ENCODE peak calls at places on chromosomes 13 and 19, in six cellular contexts. X, S, C, D, E and N are unnamed samples. For H3K9me3 and H3K27me3, the result is how much of the 10 kb centered on the place peaks cover.

GRCh38 chr19:30155529-30156200 is 213.6 kb downstream of the URI1 start:
- DNase-seq in C (no peak), S (no peak), X (no peak), E (no peak), D (no peak), N (no peak)

GRCh38 chr19:32316034-32316433 is 29.4 kb upstream of the ZNF507 start:
- DNase-seq in E (no peak), D (peak), S (no peak), C (no peak), X (no peak), N (no peak)

GRCh38 chr19:47699360-47699917 is 13.8 kb upstream of the EHD2 start:
- DNase-seq in S (peak), X (no peak), E (no peak), C (no peak), D (peak), N (peak)

GRCh38 chr13:20049558-20050473 is 91.3 kb downstream of the ZMYM2 start:
- DNase-seq in S (no peak), D (no peak), X (no peak), C (no peak), E (no peak), N (no peak)

GRCh38 chr13:37076818-37077217 is 17.3 kb upstream of the SUPT20H start:
- DNase-seq in X (no peak), D (no peak), S (no peak), C (no peak), E (no peak), N (no peak)

GRCh38 chr13:106390360-106390759 is 145.1 kb downstream of the EFNB2 start:
- DNase-seq in C (no peak), D (no peak), E (no peak), X (no peak), S (peak), N (no peak)

GRCh38 chr19:46783670-46784069 is 4.7 kb downstream of the SLC1A5 start:
- DNase-seq in S (no peak), E (no peak), D (no peak), C (no peak), X (no peak), N (no peak)

GRCh38 chr13:64993514-64994164 is 2236.5 kb downstream of the PCDH9 start:
- DNase-seq in C (no peak), E (no peak), X (no peak), S (no peak), D (no peak), N (no peak)

GRCh38 chr13:101202590-101202989 is 213.7 kb downstream of the NALCN start:
- DNase-seq in D (no peak), X (no peak), C (no peak), E (no peak), S (no peak), N (no peak)

GRCh38 chr19:45717983-45718650 is 12.6 kb downstream of the FBXO46 start:
- DNase-seq in X (no peak), S (peak), D (peak), E (peak), C (no peak), N (no peak)

GRCh38 chr13:107025991-107026390 is 458.1 kb upstream of the ARGLU1 start:
- DNase-seq in S (peak), E (peak), C (peak), D (peak), X (peak), N (peak)

DNA sequence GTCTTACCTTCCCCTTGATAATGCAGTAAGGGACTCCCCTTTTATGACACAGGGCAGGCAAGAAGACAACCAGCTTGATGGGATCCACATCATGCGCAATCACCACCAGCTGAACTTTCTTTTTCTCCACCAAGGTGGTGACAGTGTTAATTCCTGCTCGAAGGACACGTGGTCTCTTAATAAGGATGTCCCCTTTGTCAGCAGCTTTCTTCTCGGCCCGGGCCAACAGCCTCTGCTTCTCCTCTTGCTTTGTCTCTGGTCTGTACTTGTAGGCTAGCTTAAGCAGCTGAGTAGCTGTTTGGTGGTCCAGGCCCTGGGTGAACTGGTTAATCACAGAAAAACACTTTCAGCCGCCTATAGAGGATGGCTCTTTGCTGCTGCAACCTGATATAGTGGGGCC is 8.0 kb downstream of the ZNF431 start:
- DNase-seq in X (no peak), E (no peak), C (no peak), S (no peak), D (no peak), N (no peak)
- H3K9me3 ChIP-seq in X (under half), E (under half), C (under half), S (under half), D (under half), N (under half)

GRCh38 chr19:33770107-33770506 is 26.6 kb upstream of the KCTD15 start:
- DNase-seq in C (no peak), E (no peak), X (no peak), S (no peak), D (no peak), N (no peak)
- H3K27me3 ChIP-seq in C (under half), E (under half), X (under half), S (under half), D (under half), N (under half)

GRCh38 chr13:41148421-41149283 is 16.1 kb upstream of the KBTBD6 start:
- DNase-seq in C (no peak), X (no peak), E (no peak), S (no peak), D (no peak), N (no peak)
- H3K9me3 ChIP-seq in C (under half), X (under half), E (under half), S (under half), D (under half), N (under half)

DNA sequence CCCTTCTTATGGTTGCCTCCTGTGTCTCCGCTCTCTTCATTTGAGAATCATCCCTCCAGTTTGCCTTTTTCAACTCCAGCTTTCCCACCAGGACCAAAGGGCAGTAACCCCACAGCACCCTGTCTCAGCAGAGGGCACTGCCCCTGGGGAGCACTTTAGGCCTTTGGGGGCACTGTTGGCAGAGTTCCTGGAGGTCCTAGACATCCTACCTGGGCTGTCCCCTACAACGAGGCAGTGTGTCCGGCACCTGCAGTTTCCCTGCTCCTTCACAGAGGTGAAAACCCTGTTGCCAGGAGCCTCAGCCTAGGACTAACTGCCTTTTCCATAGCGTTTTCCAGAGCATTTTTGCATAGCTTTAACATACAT is 234.8 kb downstream of the TEX29 start:
- DNase-seq in D (no peak), E (no peak), C (no peak), X (no peak), S (no peak), N (no peak)
- H3K27me3 ChIP-seq in D (under half), E (under half), C (under half), X (under half), S (under half), N (under half)

GRCh38 chr19:54607782-54608150 is 14.3 kb downstream of the LILRA1 start:
- DNase-seq in S (no peak), X (no peak), C (no peak), D (no peak), E (no peak), N (no peak)

GRCh38 chr19:54608792-54609191 is 15.4 kb downstream of the LILRA1 start:
- DNase-seq in D (no peak), C (no peak), E (no peak), X (no peak), S (no peak), N (no peak)

GRCh38 chr19:54606891-54607781 is 13.7 kb downstream of the LILRA1 start:
- DNase-seq in E (peak), C (no peak), D (no peak), X (no peak), S (no peak), N (no peak)

GRCh38 chr19:54608205-54608604 is 14.8 kb downstream of the LILRA1 start:
- DNase-seq in S (no peak), D (no peak), C (no peak), E (no peak), X (no peak), N (no peak)

DNA sequence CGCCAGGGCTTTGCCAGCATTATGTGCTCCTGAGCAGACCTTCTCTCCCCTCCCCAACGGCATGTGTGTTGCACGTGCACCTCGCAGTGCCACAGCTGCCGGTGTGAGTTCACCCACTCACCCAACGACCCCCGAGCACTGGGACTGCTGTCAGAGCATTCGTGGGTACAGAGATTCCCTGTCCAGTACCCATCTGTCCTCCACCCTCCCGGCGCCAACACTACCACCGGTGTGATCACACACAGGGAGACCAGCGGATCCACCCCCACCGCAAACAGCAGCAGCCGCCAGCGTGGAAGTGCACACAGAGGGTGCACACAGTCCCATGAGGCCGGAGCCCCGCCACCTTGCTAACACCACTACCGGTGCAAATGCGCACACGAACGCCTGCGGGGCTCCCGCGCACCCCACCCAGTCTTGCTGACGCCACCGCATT is 15.9 kb downstream of the LILRA1 start:
- DNase-seq in C (no peak), D (no peak), X (no peak), E (no peak), S (no peak), N (no peak)
- H3K9me3 ChIP-seq in C (under half), D (under half), X (under half), E (under half), S (under half), N (under half)

GRCh38 chr13:90683711-90684131 is 663.8 kb upstream of the MIR17HG start:
- DNase-seq in E (no peak), D (no peak), S (no peak), C (no peak), X (peak), N (no peak)
- H3K27me3 ChIP-seq in E (under half), D (under half), S (under half), C (under half), X (under half), N (under half)

GRCh38 chr19:37059142-37059541 is 19.1 kb upstream of the ZNF420 start:
- DNase-seq in S (no peak), E (no peak), D (no peak), X (no peak), C (no peak), N (no peak)
- H3K9me3 ChIP-seq in S (under half), E (under half), D (under half), X (under half), C (under half), N (under half)